ENCODE peak calls at places on chromosomes 3 and 15, in six cellular contexts. O is cardiac muscle cell; G is epithelial cell of esophagus; Q is GM23248; R is naive thymus-derived CD4-positive, alpha-beta T cell; S is IMR-90. T is an unnamed sample.

GRCh38 chr15:49649987-49650386 is 29.1 kb downstream of the DTWD1 start:
- DNase-seq in O (no peak), G (no peak), Q (peak), R (no peak), S (peak), T (no peak)

GRCh38 chr15:64574220-64574994 is 114.0 kb downstream of the ZNF609 start:
- DNase-seq in O (no peak), G (peak), Q (peak), R (no peak), S (peak), T (no peak)

GRCh38 chr3:64494530-64494929 is 193.3 kb downstream of the ADAMTS9 start:
- DNase-seq in O (no peak), G (no peak), Q (no peak), R (no peak), S (no peak), T (no peak)

GRCh38 chr15:100934735-100935134 is 15.6 kb downstream of the LRRK1 start:
- DNase-seq in O (no peak), G (no peak), Q (no peak), R (no peak), S (peak), T (peak)

GRCh38 chr3:127019449-127019848 is 36.5 kb downstream of the PLXNA1 start:
- DNase-seq in O (no peak), G (peak), Q (peak), R (no peak), S (peak), T (no peak)

GRCh38 chr15:94476681-94477080 is 245.3 kb downstream of the MCTP2 start:
- DNase-seq in O (peak), G (no peak), Q (no peak), R (no peak), S (no peak), T (no peak)

GRCh38 chr15:68774521-68775293 is 46.0 kb downstream of the ANP32A start:
- DNase-seq in O (no peak), G (no peak), Q (peak), R (no peak), S (no peak), T (no peak)

GRCh38 chr3:164459526-164460151 is 618.7 kb downstream of the SI start:
- DNase-seq in O (no peak), G (no peak), Q (no peak), R (no peak), S (no peak), T (no peak)

GRCh38 chr3:100032262-100032661 is 82.0 kb downstream of the FILIP1L start:
- DNase-seq in O (no peak), G (peak), Q (peak), R (no peak), S (peak), T (peak)

GRCh38 chr15:31228980-31229826 is 97.4 kb upstream of the KLF13 start:
- DNase-seq in O (peak), G (peak), Q (peak), R (no peak), S (no peak), T (peak)

GRCh38 chr15:66388576-66388975 is 1.9 kb downstream of the MAP2K1 start:
- DNase-seq in O (no peak), G (no peak), Q (no peak), R (no peak), S (no peak), T (peak)

GRCh38 chr15:66389859-66390382 is 3.2 kb downstream of the MAP2K1 start:
- DNase-seq in O (no peak), G (peak), Q (peak), R (no peak), S (peak), T (peak)

GRCh38 chr15:66388057-66388363 is 1.3 kb downstream of the MAP2K1 start:
- DNase-seq in O (no peak), G (no peak), Q (no peak), R (no peak), S (no peak), T (no peak)

GRCh38 chr15:66390670-66391069 is 4.0 kb downstream of the MAP2K1 start:
- DNase-seq in O (no peak), G (peak), Q (no peak), R (no peak), S (no peak), T (peak)

DNA sequence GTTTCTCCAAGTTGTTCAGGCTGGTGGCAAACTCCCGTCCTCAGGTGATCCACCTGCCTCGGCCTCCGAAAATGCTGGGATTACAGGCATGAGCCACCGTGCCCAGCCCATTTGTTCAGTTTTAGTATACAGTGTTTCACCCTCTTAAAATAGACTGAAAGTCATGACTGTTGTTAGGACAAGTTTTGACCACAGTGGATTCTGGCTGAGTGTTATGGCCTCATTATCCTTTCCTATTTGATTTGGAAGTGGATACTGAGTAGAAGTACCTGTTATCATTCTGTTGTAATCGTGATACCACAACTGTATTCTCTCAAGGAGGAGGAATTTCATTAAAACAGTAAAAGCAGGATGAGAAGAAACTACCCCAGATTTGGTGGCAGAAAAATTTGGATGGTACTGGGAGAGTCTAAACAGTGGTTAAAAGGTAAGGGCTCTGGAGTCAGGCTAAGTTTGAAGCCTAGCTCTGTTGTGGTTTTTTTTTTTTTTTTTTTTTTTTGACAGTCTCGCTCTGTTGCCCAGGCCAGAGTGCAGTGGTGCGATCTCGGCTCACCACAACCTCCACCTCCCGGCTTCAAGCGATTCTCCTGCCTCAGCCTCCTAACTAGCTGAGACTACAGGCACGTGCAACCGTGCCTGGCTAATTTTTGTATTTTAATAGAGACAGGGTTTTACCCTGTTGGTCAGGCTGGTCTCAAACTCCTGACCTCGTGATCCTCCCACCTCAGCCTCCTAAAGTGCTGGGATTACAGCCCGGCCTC is 2.6 kb downstream of the MAP2K1 start:
- DNase-seq in O (no peak), G (no peak), Q (no peak), R (no peak), S (no peak), T (peak)
- H3K4me3 ChIP-seq in O (no peak), G (no peak), Q (no peak), R (peak), S (no peak), T (peak)

GRCh38 chr3:12557472-12558105 is 702 bp downstream of the MKRN2 start:
- DNase-seq in O (no peak), G (peak), Q (peak), R (no peak), S (peak), T (peak)

GRCh38 chr3:12556723-12557471 is at the start of gene MKRN2:
- DNase-seq in O (peak), G (peak), Q (peak), R (peak), S (peak), T (peak)

GRCh38 chr3:12556243-12556722 is 604 bp upstream of the MKRN2 start:
- DNase-seq in O (no peak), G (no peak), Q (no peak), R (no peak), S (no peak), T (no peak)

GRCh38 chr3:12549971-12550760 is 4.9 kb upstream of the MKRN2OS start:
- DNase-seq in O (no peak), G (no peak), Q (no peak), R (no peak), S (no peak), T (no peak)

GRCh38 chr3:12553921-12554391 is 2.9 kb upstream of the MKRN2 start:
- DNase-seq in O (no peak), G (peak), Q (peak), R (peak), S (no peak), T (peak)
- H3K4me3 ChIP-seq in O (no peak), G (peak), Q (peak), R (peak), S (peak), T (peak)

GRCh38 chr15:39922450-39923092 is 2.5 kb upstream of the GPR176 start:
- DNase-seq in O (no peak), G (no peak), Q (peak), R (no peak), S (no peak), T (no peak)
- H3K4me3 ChIP-seq in O (no peak), G (no peak), Q (no peak), R (no peak), S (no peak), T (no peak)

DNA sequence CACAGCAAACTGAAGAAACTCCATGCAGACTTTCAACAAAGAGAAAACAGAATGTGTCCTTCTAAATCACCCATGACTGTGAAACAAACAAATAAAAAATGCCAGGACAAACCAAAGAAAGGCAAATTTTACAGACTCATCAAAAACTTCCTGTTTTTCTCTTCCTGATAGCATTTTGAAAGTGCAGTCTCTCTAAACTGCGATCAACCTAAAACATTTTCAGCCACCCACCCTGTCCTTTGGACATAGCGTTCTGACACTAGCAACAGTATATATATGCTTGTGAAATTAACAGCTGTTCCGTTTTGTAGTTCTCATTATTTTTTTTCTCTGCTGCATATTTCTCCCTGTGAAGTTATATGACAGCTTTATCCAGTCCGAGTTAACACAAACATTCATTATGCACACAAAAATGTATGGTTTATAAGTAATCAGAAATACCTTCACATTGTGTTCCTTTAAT is 151.7 kb downstream of the FBN1 start:
- DNase-seq in O (no peak), G (no peak), Q (no peak), R (no peak), S (no peak), T (no peak)
- H3K4me3 ChIP-seq in O (no peak), G (no peak), Q (peak), R (no peak), S (no peak), T (no peak)

GRCh38 chr3:58657036-58657435 is 9.5 kb downstream of the FAM3D start:
- DNase-seq in O (no peak), G (no peak), Q (no peak), R (no peak), S (no peak), T (no peak)
- H3K4me3 ChIP-seq in O (no peak), G (peak), Q (no peak), R (no peak), S (no peak), T (no peak)

GRCh38 chr15:70061696-70062270 is 35.9 kb downstream of the TLE3 start:
- DNase-seq in O (no peak), G (no peak), Q (no peak), R (no peak), S (no peak), T (no peak)
- H3K4me3 ChIP-seq in O (no peak), G (no peak), Q (no peak), R (no peak), S (no peak), T (no peak)

T was measured in GM12865.